ENCODE peak calls at places on chromosome 19, in four cellular contexts. C is RWPE2, U is cardiac muscle cell, Z is ovary. J is an unnamed sample.

GRCh38 chr19:33310606-33311325 is 8.4 kb upstream of the CEBPA start:
- DNase-seq in C (no peak), U (no peak), Z (no peak), J (peak)

GRCh38 chr19:18014197-18014596 is 6.2 kb downstream of the ARRDC2 start:
- DNase-seq in C (no peak), U (no peak), Z (no peak), J (no peak)

GRCh38 chr19:49677232-49677881 is at the start of gene PRMT1:
- DNase-seq in C (peak), U (no peak), Z (peak), J (peak)

GRCh38 chr19:45215391-45216191 is 29.6 kb downstream of the EXOC3L2 start:
- DNase-seq in C (no peak), U (no peak), Z (no peak), J (peak)

GRCh38 chr19:16315825-16316505 is 8.7 kb upstream of the KLF2 start:
- DNase-seq in C (no peak), U (peak), Z (peak), J (no peak)

GRCh38 chr19:50796128-50796633 is 6.0 kb downstream of the ACP4 start:
- DNase-seq in C (no peak), U (no peak), Z (no peak), J (no peak)

GRCh38 chr19:54364775-54365257 is at the start of gene LAIR1:
- DNase-seq in C (no peak), U (peak), Z (no peak), J (no peak)

GRCh38 chr19:44066305-44066704 is 5.7 kb upstream of the ZNF284 start:
- DNase-seq in C (no peak), U (no peak), Z (no peak), J (no peak)

GRCh38 chr19:42132851-42133528 is 744 bp upstream of the POU2F2 start:
- DNase-seq in C (no peak), U (peak), Z (peak), J (peak)

GRCh38 chr19:16268676-16269319 is 55.8 kb upstream of the KLF2 start:
- DNase-seq in C (peak), U (no peak), Z (no peak), J (no peak)

GRCh38 chr19:4157164-4157563 is 3.7 kb downstream of the CREB3L3 start:
- DNase-seq in C (no peak), U (no peak), Z (no peak), J (peak)

GRCh38 chr19:2136796-2137195 is 14.6 kb downstream of the AP3D1 start:
- DNase-seq in C (peak), U (no peak), Z (no peak), J (no peak)

GRCh38 chr19:46107371-46107770 is 17.1 kb downstream of the IGFL3 start:
- DNase-seq in C (no peak), U (peak), Z (no peak), J (no peak)

GRCh38 chr19:45876411-45877197 is 9.3 kb downstream of the IRF2BP1 start:
- DNase-seq in C (no peak), U (peak), Z (peak), J (peak)

GRCh38 chr19:19563348-19563848 is 25.3 kb downstream of the CILP2 start:
- DNase-seq in C (peak), U (no peak), Z (no peak), J (no peak)

GRCh38 chr19:19566306-19566705 is 28.2 kb downstream of the CILP2 start:
- DNase-seq in C (no peak), U (no peak), Z (no peak), J (no peak)

GRCh38 chr19:19559942-19560341 is 21.9 kb downstream of the CILP2 start:
- DNase-seq in C (no peak), U (no peak), Z (no peak), J (no peak)

GRCh38 chr19:19561946-19562664 is 24.0 kb downstream of the CILP2 start:
- DNase-seq in C (peak), U (no peak), Z (no peak), J (no peak)

DNA sequence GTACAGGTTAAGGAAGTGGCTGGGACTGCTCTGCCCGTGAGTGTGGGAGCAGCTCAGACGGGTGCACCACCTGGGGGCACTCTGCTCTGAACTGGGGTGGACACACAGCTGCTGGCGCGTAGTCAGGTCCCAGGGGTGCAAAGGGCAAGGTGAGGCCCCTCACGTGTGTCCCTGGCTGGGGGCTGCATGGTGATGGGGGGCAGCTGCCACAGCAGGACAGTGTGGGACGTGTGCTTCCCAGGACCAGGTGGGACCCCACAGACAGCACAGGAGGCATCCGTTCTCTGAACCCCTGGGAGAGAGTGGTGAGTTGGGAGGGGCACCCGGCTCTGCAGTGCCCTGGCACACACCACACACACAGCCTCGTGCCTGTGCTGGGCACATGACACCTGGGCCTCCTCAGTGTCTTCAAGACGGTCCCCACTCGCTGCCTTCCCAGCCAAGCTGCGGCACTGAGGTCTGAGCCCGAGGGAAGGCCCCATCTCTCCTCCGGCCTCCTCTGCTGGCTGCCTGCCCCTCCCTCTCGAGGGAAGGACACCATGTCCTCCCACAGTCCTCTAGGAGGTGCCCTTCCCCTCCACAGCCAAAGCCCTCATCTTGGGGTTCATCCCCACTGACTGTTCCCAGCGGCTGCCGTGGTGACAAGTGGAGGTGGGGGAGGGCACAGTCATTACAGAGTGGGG is 24.7 kb downstream of the CILP2 start:
- DNase-seq in C (peak), U (no peak), Z (no peak), J (no peak)
- H3K27ac ChIP-seq in C (no peak), U (no peak), Z (no peak), J (no peak)

GRCh38 chr19:803686-804418 is 6.6 kb downstream of the PTBP1 start:
- DNase-seq in C (no peak), U (no peak), Z (no peak), J (no peak)
- H3K27ac ChIP-seq in C (no peak), U (peak), Z (no peak), J (no peak)

GRCh38 chr19:34500656-34501120 is 19.1 kb downstream of the WTIP start:
- DNase-seq in C (no peak), U (no peak), Z (no peak), J (no peak)
- H3K27ac ChIP-seq in C (no peak), U (no peak), Z (no peak), J (no peak)

GRCh38 chr19:48613024-48613851 is 1.6 kb downstream of the FAM83E start:
- DNase-seq in C (no peak), U (no peak), Z (no peak), J (peak)
- H3K27ac ChIP-seq in C (peak), U (peak), Z (no peak), J (no peak)

J was measured in pancreas.